ENCODE peak calls at places on chromosomes 2 and 18, in ten cellular contexts. O is iPS-NIHi11; G is T follicular helper cell; E is HEK293T; F is activated CD4-positive, alpha-beta T cell treated with anti-CD3 and anti-CD28 coated beads for 48 hours; R is neuronal stem cell; B is NCI-H524; C is stimulated activated naive B cell treated with anti-CD40 and anti-IgM and Interleukin-4, amounts not matched to agents 10 μg/mL and 1 μg/mL and 100 μg/mL, for 72 hours; Z is ecto neural progenitor cell; U is AG10803. W is an unnamed sample.
A peak's percentile ranks its signal among the peaks of the same experiment; 100 is the strongest.

GRCh38 chr2:232235716-232236115 is 142.8 kb upstream of the ALPP start:
- DNase-seq in O (peak; percentile 63), G (no peak), E (peak; percentile 24), F (no peak), R (peak; percentile 8), B (peak; percentile 85), C (no peak), Z (no peak), U (no peak), W (no peak)

GRCh38 chr2:74502147-74502719 is 2.8 kb upstream of the LBX2 start:
- DNase-seq in O (no peak), G (no peak), E (peak; percentile 23), F (no peak), R (no peak), B (no peak), C (no peak), Z (no peak), U (no peak), W (no peak)

GRCh38 chr18:36295880-36296301 is 1.6 kb upstream of the FHOD3 start:
- DNase-seq in O (no peak), G (no peak), E (no peak), F (no peak), R (no peak), B (peak; percentile 30), C (no peak), Z (no peak), U (no peak), W (no peak)

GRCh38 chr2:54557601-54558187 is 101.6 kb downstream of the SPTBN1 start:
- DNase-seq in O (peak; percentile 69), G (peak; percentile 59), E (peak; percentile 45), F (peak; percentile 78), R (peak; percentile 67), B (peak; percentile 72), C (peak; percentile 55), Z (peak; percentile 86), U (peak; percentile 46), W (peak; percentile 74)

GRCh38 chr18:13246121-13246520 is 27.6 kb downstream of the LDLRAD4 start:
- DNase-seq in O (no peak), G (no peak), E (no peak), F (no peak), R (no peak), B (no peak), C (no peak), Z (no peak), U (no peak), W (peak; percentile 55)

GRCh38 chr2:43070039-43070438 is 156.4 kb downstream of the ZFP36L2 start:
- DNase-seq in O (peak; percentile 41), G (no peak), E (no peak), F (no peak), R (no peak), B (no peak), C (no peak), Z (peak; percentile 44), U (no peak), W (no peak)

GRCh38 chr2:99880148-99880983 is 262.0 kb downstream of the AFF3 start:
- DNase-seq in O (no peak), G (no peak), E (no peak), F (no peak), R (no peak), B (peak; percentile 93), C (peak; percentile 19), Z (no peak), U (peak; percentile 55), W (no peak)

GRCh38 chr2:213475433-213475832 is 191.2 kb downstream of the SPAG16 start:
- DNase-seq in O (no peak), G (no peak), E (peak; percentile 6), F (no peak), R (no peak), B (no peak), C (no peak), Z (no peak), U (no peak), W (no peak)

GRCh38 chr2:43013821-43014345 is 212.5 kb downstream of the ZFP36L2 start:
- DNase-seq in O (no peak), G (no peak), E (no peak), F (no peak), R (no peak), B (no peak), C (no peak), Z (no peak), U (no peak), W (no peak)